ENCODE peak calls at places on chromosomes 12 and 14, in four cellular contexts. Y, B, C and U are unnamed samples.

GRCh38 chr12:27305673-27306504 is 26.7 kb upstream of the BMAL2 start:
- DNase-seq in Y (peak; percentile 76), C (no peak), B (no peak), U (peak; percentile 58)

GRCh38 chr12:58172433-58173073 is 231.2 kb downstream of the ATP23 start:
- DNase-seq in C (no peak), Y (no peak), B (no peak), U (no peak)

GRCh38 chr14:50067723-50068495 is 48.5 kb downstream of the VCPKMT start:
- DNase-seq in B (no peak), Y (peak; percentile 83), C (no peak), U (peak; percentile 95)

GRCh38 chr14:39315859-39316444 is 82.2 kb downstream of the MIA2 start:
- DNase-seq in Y (no peak), B (no peak), C (no peak), U (no peak)

GRCh38 chr12:68477256-68477655 is 133.4 kb upstream of the RAP1B start:
- DNase-seq in B (no peak), Y (no peak), C (no peak), U (peak; percentile 32)

GRCh38 chr12:47990351-47991105 is 13.7 kb downstream of the COL2A1 start:
- DNase-seq in B (no peak), C (no peak), Y (peak; percentile 66), U (no peak)

GRCh38 chr12:94265521-94265920 is 117.1 kb downstream of the PLXNC1 start:
- DNase-seq in B (no peak), Y (no peak), C (no peak), U (no peak)

GRCh38 chr14:98886982-98887381 is 385.0 kb downstream of the BCL11B start:
- DNase-seq in C (no peak), B (no peak), Y (no peak), U (peak; percentile 56)

GRCh38 chr14:75119056-75119455 is 7.8 kb downstream of the NEK9 start:
- DNase-seq in B (no peak), C (no peak), Y (peak; percentile 46), U (peak; percentile 13)

GRCh38 chr12:57628280-57629191 is 4.5 kb downstream of the B4GALNT1 start:
- DNase-seq in B (no peak), Y (no peak), C (no peak), U (no peak)

GRCh38 chr12:63308701-63309100 is 157.7 kb upstream of the AVPR1A start:
- DNase-seq in C (no peak), Y (peak; percentile 22), B (no peak), U (no peak)

GRCh38 chr12:80551897-80552296 is 107.9 kb downstream of the PTPRQ start:
- DNase-seq in C (no peak), B (no peak), Y (peak; percentile 96), U (peak; percentile 96)

GRCh38 chr14:69715725-69716482 is 51.0 kb upstream of the SRSF5 start:
- DNase-seq in B (peak; percentile 63), Y (peak; percentile 92), C (peak; percentile 72), U (peak; percentile 92)

GRCh38 chr12:105595440-105595839 is 264.9 kb downstream of the C12orf75 start:
- DNase-seq in B (no peak), C (no peak), Y (no peak), U (no peak)

GRCh38 chr12:79020106-79020505 is 155.5 kb downstream of the SYT1 start:
- DNase-seq in B (no peak), C (no peak), Y (peak; percentile 38), U (peak; percentile 17)

GRCh38 chr14:104826858-104827172 is 25.9 kb downstream of the ZBTB42 start:
- DNase-seq in C (no peak), Y (no peak), B (no peak), U (no peak)

GRCh38 chr14:94458558-94459200 is 6.1 kb upstream of the SERPINA11 start:
- DNase-seq in Y (no peak), C (no peak), B (no peak), U (no peak)

GRCh38 chr12:42508913-42509312 is 80.6 kb downstream of the PRICKLE1 start:
- DNase-seq in B (no peak), C (no peak), Y (no peak), U (no peak)

GRCh38 chr12:122873540-122873939 is 22.4 kb downstream of the VPS37B start:
- DNase-seq in B (no peak), Y (no peak), C (no peak), U (no peak)

GRCh38 chr12:92574046-92574783 is 128.6 kb upstream of the PLEKHG7 start:
- DNase-seq in B (no peak), C (no peak), Y (peak; percentile 67), U (peak; percentile 59)
- TF ChIP-seq CTCF in B (no peak), C (no peak), Y (peak; percentile 69), U (peak; percentile 58)

DNA sequence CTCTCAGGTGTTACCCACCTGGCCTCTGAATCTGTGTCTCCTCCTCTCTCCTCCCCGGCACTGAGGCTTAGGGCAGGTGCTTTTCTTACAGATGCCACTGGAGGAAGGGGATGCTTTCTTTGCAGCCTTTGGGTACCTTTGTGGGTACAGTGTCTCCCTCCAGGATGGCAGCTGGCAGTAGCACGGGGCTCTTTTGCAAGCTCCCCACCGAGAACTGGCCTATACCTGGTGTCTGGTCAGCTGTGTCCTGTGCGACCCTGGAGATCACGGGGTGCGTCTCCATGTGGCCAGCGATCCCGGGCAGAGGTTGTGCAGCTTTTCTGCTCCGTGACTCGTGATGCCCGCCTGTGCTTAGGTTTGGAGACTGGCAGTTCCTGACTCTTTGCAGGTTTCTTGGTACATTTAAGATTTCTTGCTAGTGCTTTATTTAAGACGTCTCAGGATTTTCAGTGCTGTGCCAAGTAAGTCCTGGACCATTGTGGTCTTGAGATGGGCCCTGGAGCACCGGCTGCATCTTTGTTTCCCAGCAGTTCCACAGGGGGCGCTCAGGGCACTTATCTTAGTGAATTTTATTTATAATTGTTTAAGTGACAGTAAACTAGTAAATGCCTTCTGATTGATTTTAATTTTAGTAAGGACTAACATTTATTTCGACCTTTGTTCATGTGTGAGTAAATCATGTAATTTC is 68.9 kb downstream of the DDX51 start:
- DNase-seq in B (no peak), Y (peak; percentile 20), C (no peak), U (no peak)
- TF ChIP-seq CTCF in B (no peak), Y (peak; percentile 52), C (no peak), U (no peak)

GRCh38 chr12:109951751-109952150 is 44.4 kb downstream of the GIT2 start:
- DNase-seq in C (peak; percentile 60), B (peak; percentile 34), Y (peak; percentile 94), U (peak; percentile 66)
- TF ChIP-seq CTCF in C (no peak), B (no peak), Y (peak; percentile 29), U (peak; percentile 5)

DNA sequence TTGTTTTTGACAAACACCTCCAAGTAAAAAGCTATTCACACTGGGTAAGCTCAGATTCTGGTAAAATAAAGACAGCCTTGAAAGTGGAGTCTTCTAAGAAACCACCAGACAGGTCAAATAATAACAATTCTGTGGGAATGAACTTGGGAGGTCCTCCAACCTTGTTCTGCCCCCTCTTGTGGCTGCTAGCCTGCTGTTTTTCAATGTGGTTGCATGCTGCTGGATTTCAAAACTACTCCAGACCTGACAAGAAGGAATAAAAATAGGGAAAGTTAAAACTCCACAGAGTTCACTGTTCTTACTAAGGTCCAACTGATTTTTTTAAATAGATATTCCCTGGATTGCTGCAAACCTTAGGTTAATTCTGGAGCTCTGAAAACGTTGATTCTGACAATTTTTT is 32.2 kb upstream of the RIN3 start:
- DNase-seq in Y (peak; percentile 84), B (no peak), C (no peak), U (no peak)
- TF ChIP-seq CTCF in Y (peak; percentile 72), B (no peak), C (peak; percentile 31), U (no peak)